ENCODE peak calls at places on chromosome 13, in seven cellular contexts. One of them, this sample, is unnamed.

GRCh38 chr13:29543230-29544215 is 52.0 kb downstream of the SLC7A1 start:
- DNase-seq in heart left ventricle: no peak
- DNase-seq in MM.1S: no peak
- DNase-seq in psoas muscle: no peak
- DNase-seq in GM23338: peak
- DNase-seq in coronary artery: no peak
- DNase-seq in IMR-90: peak
- DNase-seq in this sample: no peak

GRCh38 chr13:112900691-112901091 is 68.3 kb upstream of the MCF2L start:
- DNase-seq in heart left ventricle: no peak
- DNase-seq in MM.1S: no peak
- DNase-seq in psoas muscle: no peak
- DNase-seq in GM23338: no peak
- DNase-seq in coronary artery: no peak
- DNase-seq in IMR-90: no peak
- DNase-seq in this sample: peak

GRCh38 chr13:105202384-105202783 is 1333.1 kb downstream of the EFNB2 start:
- DNase-seq in heart left ventricle: no peak
- DNase-seq in MM.1S: peak
- DNase-seq in psoas muscle: no peak
- DNase-seq in GM23338: peak
- DNase-seq in coronary artery: no peak
- DNase-seq in IMR-90: peak
- DNase-seq in this sample: no peak

GRCh38 chr13:22915442-22916082 is 265.2 kb upstream of the SGCG start:
- DNase-seq in heart left ventricle: peak
- DNase-seq in MM.1S: peak
- DNase-seq in psoas muscle: no peak
- DNase-seq in GM23338: peak
- DNase-seq in coronary artery: no peak
- DNase-seq in IMR-90: peak
- DNase-seq in this sample: peak

GRCh38 chr13:113656015-113656588 is 1.9 kb downstream of the ATP4B start:
- DNase-seq in heart left ventricle: no peak
- DNase-seq in MM.1S: no peak
- DNase-seq in psoas muscle: peak
- DNase-seq in GM23338: no peak
- DNase-seq in coronary artery: no peak
- DNase-seq in IMR-90: no peak
- DNase-seq in this sample: peak

GRCh38 chr13:46498650-46499049 is 54.3 kb upstream of the LRCH1 start:
- DNase-seq in heart left ventricle: no peak
- DNase-seq in MM.1S: no peak
- DNase-seq in psoas muscle: no peak
- DNase-seq in GM23338: no peak
- DNase-seq in coronary artery: no peak
- DNase-seq in IMR-90: no peak
- DNase-seq in this sample: no peak

GRCh38 chr13:23558675-23559536 is 11.3 kb upstream of the TNFRSF19 start:
- DNase-seq in heart left ventricle: peak
- DNase-seq in MM.1S: no peak
- DNase-seq in psoas muscle: peak
- DNase-seq in GM23338: peak
- DNase-seq in coronary artery: no peak
- DNase-seq in IMR-90: peak
- DNase-seq in this sample: no peak

GRCh38 chr13:60572003-60572792 is 175.2 kb downstream of the TDRD3 start:
- DNase-seq in heart left ventricle: no peak
- DNase-seq in MM.1S: no peak
- DNase-seq in psoas muscle: no peak
- DNase-seq in GM23338: peak
- DNase-seq in coronary artery: no peak
- DNase-seq in IMR-90: peak
- DNase-seq in this sample: no peak

GRCh38 chr13:39603424-39603947 is 493 bp upstream of the LHFPL6 start:
- DNase-seq in heart left ventricle: peak
- DNase-seq in MM.1S: no peak
- DNase-seq in psoas muscle: no peak
- DNase-seq in GM23338: peak
- DNase-seq in coronary artery: no peak
- DNase-seq in IMR-90: peak
- DNase-seq in this sample: peak

GRCh38 chr13:109509154-109509905 is 277.1 kb downstream of the IRS2 start:
- DNase-seq in heart left ventricle: no peak
- DNase-seq in MM.1S: no peak
- DNase-seq in psoas muscle: no peak
- DNase-seq in GM23338: no peak
- DNase-seq in coronary artery: no peak
- DNase-seq in IMR-90: peak
- DNase-seq in this sample: no peak

GRCh38 chr13:39956036-39956435 is 300.6 kb downstream of the COG6 start:
- DNase-seq in heart left ventricle: no peak
- DNase-seq in MM.1S: no peak
- DNase-seq in psoas muscle: no peak
- DNase-seq in GM23338: no peak
- DNase-seq in coronary artery: no peak
- DNase-seq in IMR-90: no peak
- DNase-seq in this sample: no peak

GRCh38 chr13:77136902-77137420 is 110.0 kb upstream of the FBXL3 start:
- DNase-seq in heart left ventricle: no peak
- DNase-seq in MM.1S: no peak
- DNase-seq in psoas muscle: no peak
- DNase-seq in GM23338: peak
- DNase-seq in coronary artery: no peak
- DNase-seq in IMR-90: peak
- DNase-seq in this sample: no peak

GRCh38 chr13:42215578-42216421 is 56.2 kb upstream of the AKAP11 start:
- DNase-seq in heart left ventricle: no peak
- DNase-seq in MM.1S: peak
- DNase-seq in psoas muscle: no peak
- DNase-seq in GM23338: peak
- DNase-seq in coronary artery: no peak
- DNase-seq in IMR-90: peak
- DNase-seq in this sample: no peak

GRCh38 chr13:110815471-110816204 is 99.2 kb downstream of the ANKRD10 start:
- DNase-seq in heart left ventricle: no peak
- DNase-seq in MM.1S: no peak
- DNase-seq in psoas muscle: no peak
- DNase-seq in GM23338: no peak
- DNase-seq in coronary artery: no peak
- DNase-seq in IMR-90: no peak
- DNase-seq in this sample: no peak

GRCh38 chr13:101925731-101926130 is 473.3 kb downstream of the ITGBL1 start:
- DNase-seq in heart left ventricle: no peak
- DNase-seq in MM.1S: no peak
- DNase-seq in psoas muscle: no peak
- DNase-seq in GM23338: no peak
- DNase-seq in coronary artery: no peak
- DNase-seq in IMR-90: no peak
- DNase-seq in this sample: no peak

GRCh38 chr13:101614491-101614890 is 162.0 kb downstream of the ITGBL1 start:
- DNase-seq in heart left ventricle: no peak
- DNase-seq in MM.1S: no peak
- DNase-seq in psoas muscle: no peak
- DNase-seq in GM23338: no peak
- DNase-seq in coronary artery: no peak
- DNase-seq in IMR-90: no peak
- DNase-seq in this sample: no peak

GRCh38 chr13:110116072-110116487 is 190.9 kb downstream of the COL4A1 start:
- DNase-seq in heart left ventricle: peak
- DNase-seq in MM.1S: no peak
- DNase-seq in psoas muscle: peak
- DNase-seq in GM23338: peak
- DNase-seq in coronary artery: peak
- DNase-seq in IMR-90: peak
- DNase-seq in this sample: peak

DNA sequence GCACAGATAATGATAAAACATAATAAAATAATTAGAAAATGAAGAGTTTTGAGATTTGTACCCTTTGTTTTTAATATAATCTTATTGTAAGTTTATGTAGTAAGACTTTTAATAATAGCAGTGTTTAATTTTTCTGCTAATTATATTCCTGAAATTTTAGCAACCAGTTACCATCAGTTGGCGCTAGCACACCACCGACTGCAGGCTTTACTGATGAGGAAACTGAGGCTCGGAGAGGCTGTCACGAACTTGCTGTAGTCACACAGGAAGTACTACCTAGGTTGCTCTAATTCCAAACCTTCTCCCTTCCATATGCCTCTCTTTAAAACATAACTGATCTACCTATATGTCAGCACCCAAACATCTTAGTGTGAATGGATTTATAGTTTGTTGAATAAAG is 1.0 kb upstream of the RFXAP start:
- DNase-seq in heart left ventricle: no peak
- DNase-seq in MM.1S: no peak
- DNase-seq in psoas muscle: no peak
- DNase-seq in GM23338: no peak
- DNase-seq in coronary artery: no peak
- DNase-seq in IMR-90: no peak
- DNase-seq in this sample: no peak
- H3K4me3 ChIP-seq in heart left ventricle: peak
- H3K4me3 ChIP-seq in MM.1S: no peak
- H3K4me3 ChIP-seq in psoas muscle: no peak
- H3K4me3 ChIP-seq in GM23338: peak
- H3K4me3 ChIP-seq in coronary artery: peak
- H3K4me3 ChIP-seq in IMR-90: no peak
- H3K4me3 ChIP-seq in this sample: no peak

GRCh38 chr13:98488736-98489135 is 88.2 kb downstream of the STK24 start:
- DNase-seq in heart left ventricle: no peak
- DNase-seq in MM.1S: peak
- DNase-seq in psoas muscle: no peak
- DNase-seq in GM23338: no peak
- DNase-seq in coronary artery: no peak
- DNase-seq in IMR-90: no peak
- DNase-seq in this sample: no peak

GRCh38 chr13:98489446-98490194 is 87.3 kb downstream of the STK24 start:
- DNase-seq in heart left ventricle: no peak
- DNase-seq in MM.1S: peak
- DNase-seq in psoas muscle: no peak
- DNase-seq in GM23338: no peak
- DNase-seq in coronary artery: no peak
- DNase-seq in IMR-90: no peak
- DNase-seq in this sample: no peak

GRCh38 chr13:98492335-98493034 is 84.4 kb downstream of the STK24 start:
- DNase-seq in heart left ventricle: no peak
- DNase-seq in MM.1S: no peak
- DNase-seq in psoas muscle: no peak
- DNase-seq in GM23338: peak
- DNase-seq in coronary artery: no peak
- DNase-seq in IMR-90: peak
- DNase-seq in this sample: no peak

GRCh38 chr13:98490866-98491265 is 86.0 kb downstream of the STK24 start:
- DNase-seq in heart left ventricle: no peak
- DNase-seq in MM.1S: no peak
- DNase-seq in psoas muscle: no peak
- DNase-seq in GM23338: no peak
- DNase-seq in coronary artery: no peak
- DNase-seq in IMR-90: no peak
- DNase-seq in this sample: no peak

DNA sequence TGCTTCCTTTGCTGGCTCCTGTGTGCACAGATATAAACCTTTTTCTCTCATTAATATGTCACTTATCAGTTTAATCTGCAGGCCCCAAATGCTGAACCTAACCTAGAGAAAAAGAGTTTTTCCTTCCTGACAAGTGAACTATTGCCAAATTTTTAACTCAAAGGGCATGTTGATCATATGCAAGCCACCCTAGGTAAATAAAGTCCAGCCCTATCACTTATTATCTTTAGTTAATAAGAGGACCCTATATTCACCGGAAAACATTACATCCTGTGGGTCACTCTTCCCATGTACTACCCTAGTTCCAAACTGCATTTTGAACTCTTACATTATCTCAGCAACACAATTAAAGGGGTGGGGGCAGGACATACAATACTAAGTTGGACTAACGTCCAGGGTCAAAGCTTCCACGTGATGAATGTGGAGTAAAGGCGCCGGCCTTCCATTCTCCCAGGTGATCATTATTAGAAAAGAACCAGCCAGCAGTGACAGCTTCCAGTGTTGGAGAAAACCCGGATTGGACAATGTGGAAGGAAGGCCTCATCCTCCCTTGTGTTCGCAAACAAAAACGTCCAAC is 86.6 kb downstream of the STK24 start:
- DNase-seq in heart left ventricle: no peak
- DNase-seq in MM.1S: no peak
- DNase-seq in psoas muscle: no peak
- DNase-seq in GM23338: no peak
- DNase-seq in coronary artery: no peak
- DNase-seq in IMR-90: no peak
- DNase-seq in this sample: no peak
- H3K27ac ChIP-seq in heart left ventricle: no peak
- H3K27ac ChIP-seq in MM.1S: peak
- H3K27ac ChIP-seq in psoas muscle: no peak
- H3K27ac ChIP-seq in GM23338: no peak
- H3K27ac ChIP-seq in coronary artery: no peak
- H3K27ac ChIP-seq in IMR-90: no peak
- H3K27ac ChIP-seq in this sample: peak

GRCh38 chr13:99990045-99990977 is 8.7 kb downstream of the ZIC2 start:
- DNase-seq in heart left ventricle: no peak
- DNase-seq in MM.1S: no peak
- DNase-seq in psoas muscle: no peak
- DNase-seq in GM23338: peak
- DNase-seq in coronary artery: no peak
- DNase-seq in IMR-90: no peak
- DNase-seq in this sample: no peak
- H3K4me3 ChIP-seq in heart left ventricle: no peak
- H3K4me3 ChIP-seq in MM.1S: no peak
- H3K4me3 ChIP-seq in psoas muscle: no peak
- H3K4me3 ChIP-seq in GM23338: peak
- H3K4me3 ChIP-seq in coronary artery: no peak
- H3K4me3 ChIP-seq in IMR-90: no peak
- H3K4me3 ChIP-seq in this sample: no peak

GRCh38 chr13:51614350-51614786 is 30.1 kb downstream of the WDFY2 start:
- DNase-seq in heart left ventricle: peak
- DNase-seq in MM.1S: no peak
- DNase-seq in psoas muscle: peak
- DNase-seq in GM23338: no peak
- DNase-seq in coronary artery: no peak
- DNase-seq in IMR-90: no peak
- DNase-seq in this sample: peak
- H3K27ac ChIP-seq in heart left ventricle: no peak
- H3K27ac ChIP-seq in MM.1S: no peak
- H3K27ac ChIP-seq in psoas muscle: no peak
- H3K27ac ChIP-seq in GM23338: peak
- H3K27ac ChIP-seq in coronary artery: no peak
- H3K27ac ChIP-seq in IMR-90: no peak
- H3K27ac ChIP-seq in this sample: no peak